ENCODE peak calls at places on chromosomes 16 and 17, in six cellular contexts. I is ACHN; L is COLO829; E is activated naive CD8-positive, alpha-beta T cell treated with anti-CD3 and anti-CD28 coated beads for 36 hours; Z is GM04504; R is activated T-helper 1 cell treated with anti-CD3 and anti-CD28 coated beads, Interleukin-12 subunit alpha, Interleukin-12 subunit beta, Interleukin-2, Interleukin-4 antibody, amounts not matched to agents 30 ng/mL and 10 ng/mL and 1 ng/mL, durations not matched to agents 14 hours and 24 hours and 36 hours. G is an unnamed sample.

GRCh38 chr16:57413301-57413730 is 8.7 kb downstream of the CCL17 start:
- DNase-seq in I (no peak), L (no peak), E (no peak), Z (no peak), R (no peak), G (no peak)

GRCh38 chr16:49464877-49465504 is 91.4 kb downstream of the C16orf78 start:
- DNase-seq in I (no peak), L (no peak), E (no peak), Z (no peak), R (no peak), G (no peak)

GRCh38 chr16:71867934-71868333 is 16.0 kb downstream of the ZNF821 start:
- DNase-seq in I (no peak), L (no peak), E (no peak), Z (no peak), R (no peak), G (no peak)

GRCh38 chr16:28917095-28917494 is 7.9 kb downstream of the RABEP2 start:
- DNase-seq in I (no peak), L (no peak), E (no peak), Z (no peak), R (no peak), G (no peak)

GRCh38 chr17:78341559-78342437 is 18.1 kb downstream of the SOCS3 start:
- DNase-seq in I (peak), L (no peak), E (no peak), Z (no peak), R (no peak), G (no peak)

GRCh38 chr16:88208112-88208511 is 174.6 kb upstream of the ZNF469 start:
- DNase-seq in I (no peak), L (no peak), E (no peak), Z (no peak), R (no peak), G (no peak)

GRCh38 chr17:15882058-15882720 is 62.7 kb upstream of the ADORA2B start:
- DNase-seq in I (no peak), L (no peak), E (no peak), Z (no peak), R (no peak), G (no peak)

GRCh38 chr17:81036128-81036891 is 1.4 kb downstream of the BAIAP2 start:
- DNase-seq in I (no peak), L (no peak), E (no peak), Z (no peak), R (no peak), G (no peak)

GRCh38 chr16:57167951-57168350 is 17.9 kb downstream of the PSME3IP1 start:
- DNase-seq in I (peak), L (peak), E (no peak), Z (peak), R (peak), G (peak)

GRCh38 chr17:46870116-46870803 is 18.9 kb downstream of the WNT9B start:
- DNase-seq in I (no peak), L (no peak), E (no peak), Z (no peak), R (no peak), G (no peak)

GRCh38 chr17:81295678-81296381 is 723 bp upstream of the SLC38A10 start:
- DNase-seq in I (peak), L (peak), E (peak), Z (no peak), R (peak), G (peak)

GRCh38 chr17:38732376-38733314 is 2.5 kb downstream of the CISD3 start:
- DNase-seq in I (no peak), L (no peak), E (no peak), Z (no peak), R (no peak), G (no peak)

GRCh38 chr16:23026777-23027362 is 122.4 kb downstream of the USP31 start:
- DNase-seq in I (peak), L (peak), E (no peak), Z (peak), R (no peak), G (peak)

GRCh38 chr16:76194621-76195015 is 82.6 kb upstream of the CNTNAP4 start:
- DNase-seq in I (no peak), L (peak), E (no peak), Z (no peak), R (no peak), G (no peak)

GRCh38 chr17:65074778-65075250 is 18.3 kb upstream of the GNA13 start:
- DNase-seq in I (no peak), L (no peak), E (no peak), Z (no peak), R (no peak), G (no peak)

G was measured in KBM-7.